ENCODE peak calls at places on chromosomes 2 and 18, in nine cellular contexts. Z is left lung; X is HepG2; F is SJCRH30; K is body of pancreas; T is mucosa of descending colon; A is CD8-positive, alpha-beta memory T cell; J is PC-9; M is SJSA1. R is an unnamed sample.

GRCh38 chr2:240136671-240137292 is 677 bp upstream of the COPS9 start:
- DNase-seq in X (no peak), M (no peak), F (no peak), Z (peak; percentile 73), J (no peak), A (no peak), K (peak; percentile 28), T (no peak), R (peak; percentile 39)

GRCh38 chr2:43727634-43728014 is 46.2 kb upstream of the DYNC2LI1 start:
- DNase-seq in F (no peak), X (no peak), A (no peak), K (no peak), M (no peak), Z (no peak), J (no peak), T (no peak), R (no peak)

GRCh38 chr2:170739048-170739447 is 23.9 kb downstream of the SP5 start:
- DNase-seq in Z (no peak), X (peak; percentile 54), A (no peak), F (peak; percentile 69), J (peak; percentile 98), M (peak; percentile 65), K (no peak), T (no peak), R (no peak)

GRCh38 chr2:60531638-60532216 is 21.7 kb downstream of the BCL11A start:
- DNase-seq in K (peak; percentile 46), X (no peak), A (no peak), T (peak; percentile 65), M (no peak), F (peak; percentile 48), J (no peak), Z (peak; percentile 61), R (no peak)

GRCh38 chr2:235749121-235749780 is 255.4 kb downstream of the AGAP1 start:
- DNase-seq in F (peak; percentile 89), X (no peak), A (no peak), M (peak; percentile 67), K (no peak), Z (no peak), J (no peak), T (no peak), R (no peak)

GRCh38 chr2:26491563-26492167 is 13.7 kb upstream of the OTOF start:
- DNase-seq in J (no peak), K (peak; percentile 61), Z (no peak), T (no peak), F (no peak), M (no peak), A (no peak), X (no peak), R (no peak)

GRCh38 chr18:27838230-27838629 is 338.7 kb downstream of the CDH2 start:
- DNase-seq in J (no peak), A (no peak), F (no peak), M (no peak), T (no peak), K (no peak), X (no peak), Z (no peak), R (no peak)

GRCh38 chr2:50661682-50662081 is 370.2 kb downstream of the NRXN1 start:
- DNase-seq in F (no peak), J (no peak), K (no peak), X (no peak), T (no peak), Z (no peak), A (no peak), M (no peak), R (no peak)

GRCh38 chr2:27379840-27380625 is 501 bp downstream of the ZNF513 start:
- DNase-seq in A (no peak), T (peak; percentile 75), F (peak; percentile 46), X (peak; percentile 81), J (peak; percentile 48), M (peak; percentile 62), Z (no peak), K (no peak), R (peak; percentile 92)

GRCh38 chr18:23225518-23225917 is 90.2 kb downstream of the CABLES1 start:
- DNase-seq in J (no peak), F (peak; percentile 90), K (no peak), T (peak; percentile 22), Z (no peak), M (peak; percentile 18), A (no peak), X (no peak), R (no peak)

DNA sequence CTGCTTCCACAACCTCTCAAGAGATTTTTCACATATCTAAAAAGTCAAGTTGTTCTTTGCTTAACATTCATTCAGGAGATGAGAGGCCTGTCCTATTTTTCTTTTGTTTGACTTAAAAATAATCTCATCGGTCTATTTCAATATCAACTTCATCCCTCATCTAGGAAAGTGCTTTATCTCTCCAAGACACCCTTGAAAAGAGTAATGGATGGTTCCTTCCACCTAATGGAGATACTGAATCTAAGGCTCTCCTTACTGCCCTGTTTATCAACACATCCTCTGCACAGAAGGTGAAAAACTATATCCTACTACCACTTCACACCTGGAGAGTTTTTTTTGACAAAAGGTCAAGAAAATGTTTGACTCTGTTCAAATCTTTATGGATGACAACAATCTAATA is 2.4 kb downstream of the NFE2L2 start:
- DNase-seq in T (no peak), X (no peak), M (peak; percentile 23), F (no peak), A (no peak), J (no peak), K (no peak), Z (no peak), R (no peak)
- H3K4me3 ChIP-seq in T (no peak overlapping the region), X (peak overlapping the region; percentile 98), M (peak overlapping the region; percentile 98), F (peak overlapping the region; percentile 92), A (peak overlapping the region; percentile 85), J (peak overlapping the region; percentile 90), K (peak overlapping the region; percentile 92), Z (peak overlapping the region; percentile 94), R (peak overlapping the region; percentile 33)

GRCh38 chr2:99397251-99397920 is 60.2 kb downstream of the EIF5B start:
- DNase-seq in J (no peak), T (no peak), M (no peak), Z (no peak), A (no peak), F (no peak), K (no peak), X (no peak), R (no peak)

GRCh38 chr2:99399063-99399462 is 61.9 kb downstream of the EIF5B start:
- DNase-seq in T (no peak), J (no peak), A (no peak), K (no peak), Z (no peak), X (no peak), M (no peak), F (no peak), R (no peak)

GRCh38 chr2:99401841-99402240 is 64.7 kb downstream of the EIF5B start:
- DNase-seq in M (no peak), K (no peak), Z (no peak), X (no peak), A (no peak), J (no peak), T (no peak), F (no peak), R (no peak)

GRCh38 chr2:99398303-99398702 is 61.1 kb downstream of the EIF5B start:
- DNase-seq in T (no peak), A (no peak), M (no peak), X (no peak), J (no peak), Z (no peak), K (no peak), F (no peak), R (no peak)

GRCh38 chr2:99399795-99400194 is 62.6 kb downstream of the EIF5B start:
- DNase-seq in K (no peak), Z (no peak), X (no peak), F (no peak), J (no peak), T (no peak), M (no peak), A (no peak), R (no peak)
- H3K36me3 ChIP-seq in K (no peaks in the 10 kb centered on the region), Z (peaks cover 100% of the 10 kb centered on the region), X (peaks cover 27% of the 10 kb centered on the region), F (peaks cover 94% of the 10 kb centered on the region), J (peaks cover 60% of the 10 kb centered on the region), T (no peaks in the 10 kb centered on the region), M (peaks cover 95% of the 10 kb centered on the region), A (peaks cover 61% of the 10 kb centered on the region), R (peaks cover 17% of the 10 kb centered on the region)

GRCh38 chr2:222102746-222103349 is 195.9 kb downstream of the PAX3 start:
- DNase-seq in Z (no peak), X (no peak), A (no peak), M (peak; percentile 37), K (no peak), F (peak; percentile 19), J (no peak), T (no peak), R (no peak)
- H3K4me1 ChIP-seq in Z (no peaks in the 10 kb centered on the region), X (no peaks in the 10 kb centered on the region), A (no peaks in the 10 kb centered on the region), M (peaks cover 15% of the 10 kb centered on the region), K (no peaks in the 10 kb centered on the region), F (peaks cover 8% of the 10 kb centered on the region), J (no peaks in the 10 kb centered on the region), T (no peaks in the 10 kb centered on the region), R (peaks cover 2% of the 10 kb centered on the region)

GRCh38 chr2:161104054-161104553 is 56.1 kb upstream of the TANK start:
- DNase-seq in J (no peak), A (no peak), Z (no peak), M (no peak), T (no peak), F (peak; percentile 53), K (no peak), X (no peak), R (no peak)
- H3K4me3 ChIP-seq in J (no peak overlapping the region), A (no peak overlapping the region), Z (no peak overlapping the region), M (no peak overlapping the region), T (no peak overlapping the region), F (no peak overlapping the region), K (no peak overlapping the region), X (no peak overlapping the region), R (no peak overlapping the region)

GRCh38 chr18:2692508-2692907 is 37.0 kb downstream of the SMCHD1 start:
- DNase-seq in K (no peak), J (no peak), M (no peak), F (no peak), T (no peak), A (no peak), X (no peak), Z (no peak), R (no peak)
- H3K36me3 ChIP-seq in K (no peaks in the 10 kb centered on the region), J (peaks cover 34% of the 10 kb centered on the region), M (peaks cover 73% of the 10 kb centered on the region), F (peaks cover 69% of the 10 kb centered on the region), T (peaks cover 18% of the 10 kb centered on the region), A (peaks cover 66% of the 10 kb centered on the region), X (peaks cover 13% of the 10 kb centered on the region), Z (peaks cover 97% of the 10 kb centered on the region), R (peaks cover 4% of the 10 kb centered on the region)

DNA sequence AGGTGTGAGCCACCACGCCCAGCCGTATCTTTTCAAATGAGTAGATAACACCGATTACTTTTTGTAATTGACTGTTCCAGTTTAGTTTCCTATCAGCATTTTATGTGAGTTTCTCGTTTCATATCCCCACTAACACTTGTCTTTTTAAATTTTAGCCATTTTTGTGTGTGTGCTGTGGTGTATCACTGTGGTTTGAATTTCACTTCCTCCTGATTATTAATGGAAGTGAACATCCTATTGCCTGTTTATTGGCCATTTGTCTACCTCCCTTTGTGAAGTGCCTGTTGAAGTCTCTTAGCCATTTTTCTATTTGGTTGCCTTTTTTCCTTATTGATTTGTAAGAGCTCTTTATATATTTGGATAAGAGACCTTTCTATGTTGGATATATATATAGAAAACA is 91.7 kb upstream of the STON1 start:
- DNase-seq in K (no peak), X (no peak), M (no peak), F (no peak), J (no peak), A (no peak), T (no peak), Z (no peak), R (no peak)
- H3K4me1 ChIP-seq in K (peaks cover 19% of the 10 kb centered on the region), X (peaks cover 49% of the 10 kb centered on the region), M (no peaks in the 10 kb centered on the region), F (peaks cover 7% of the 10 kb centered on the region), J (peaks cover 18% of the 10 kb centered on the region), A (peaks cover 12% of the 10 kb centered on the region), T (no peaks in the 10 kb centered on the region), Z (peaks cover 20% of the 10 kb centered on the region), R (peaks cover 3% of the 10 kb centered on the region)